ENCODE peak calls at places on chromosomes 11 and 22, in eight cellular contexts. S, T, F, E, D, L, Q and P are unnamed samples.

GRCh38 chr22:17974703-17975372 is 49.5 kb downstream of the MICAL3 start:
- DNase-seq in E (no peak), T (no peak), S (no peak), F (no peak), D (no peak), Q (no peak), L (peak), P (no peak)

GRCh38 chr11:80320765-80321164 is 879.9 kb upstream of the TENM4 start:
- DNase-seq in L (no peak), F (no peak), Q (no peak), S (no peak), T (no peak), E (no peak), D (no peak), P (no peak)

GRCh38 chr11:34567733-34568132 is 53.2 kb upstream of the EHF start:
- DNase-seq in L (no peak), Q (no peak), E (no peak), D (no peak), S (no peak), F (no peak), T (no peak), P (no peak)

GRCh38 chr22:45804986-45805325 is 133.3 kb downstream of the ATXN10 start:
- DNase-seq in L (no peak), E (peak), T (no peak), D (no peak), S (no peak), F (no peak), Q (no peak), P (peak)

GRCh38 chr11:74671520-74672196 is 59.6 kb downstream of the CHRDL2 start:
- DNase-seq in D (no peak), L (no peak), E (peak), T (no peak), Q (no peak), S (no peak), F (no peak), P (peak)

GRCh38 chr22:27424319-27424718 is 377.2 kb downstream of the MN1 start:
- DNase-seq in T (no peak), S (no peak), D (no peak), L (no peak), Q (no peak), F (no peak), E (peak), P (peak)

GRCh38 chr22:27999876-28000275 is 80.8 kb upstream of the PITPNB start:
- DNase-seq in E (no peak), T (no peak), F (no peak), S (no peak), L (peak), Q (no peak), D (no peak), P (no peak)

GRCh38 chr11:6602096-6602940 is 1.1 kb downstream of the RRP8 start:
- DNase-seq in Q (no peak), F (peak), S (no peak), L (no peak), T (no peak), E (peak), D (peak), P (no peak)

GRCh38 chr11:67389477-67389876 is 2.3 kb upstream of the RAD9A start:
- DNase-seq in Q (no peak), D (peak), T (no peak), S (no peak), E (peak), L (peak), F (no peak), P (no peak)

GRCh38 chr11:124882339-124883071 is 15.2 kb downstream of the ROBO4 start:
- DNase-seq in F (no peak), D (no peak), T (no peak), E (no peak), L (peak), Q (no peak), S (no peak), P (peak)

GRCh38 chr11:133864756-133865155 is 19.4 kb upstream of the SPATA19 start:
- DNase-seq in Q (no peak), E (no peak), F (no peak), T (no peak), S (no peak), D (no peak), L (peak), P (no peak)

GRCh38 chr22:26656896-26657851 is at the start of gene MIAT:
- DNase-seq in Q (peak), D (peak), S (peak), T (no peak), E (peak), F (no peak), L (no peak), P (peak)

GRCh38 chr22:23847991-23848864 is 9.4 kb upstream of the DERL3 start:
- DNase-seq in Q (no peak), T (no peak), S (peak), E (no peak), D (peak), F (no peak), L (no peak), P (no peak)

GRCh38 chr11:41789376-41789775 is 329.9 kb upstream of the LRRC4C start:
- DNase-seq in E (no peak), S (no peak), F (no peak), L (no peak), D (no peak), Q (no peak), T (no peak), P (no peak)

GRCh38 chr11:9850224-9850895 is 186.5 kb downstream of the SWAP70 start:
- DNase-seq in Q (no peak), L (no peak), S (no peak), T (no peak), F (no peak), D (no peak), E (peak), P (no peak)

GRCh38 chr22:32106930-32107329 is 52.2 kb downstream of the C22orf42 start:
- DNase-seq in S (no peak), Q (no peak), D (peak), L (no peak), E (peak), F (no peak), T (no peak), P (peak)

GRCh38 chr11:62881579-62882427 is 1.1 kb downstream of the SLC3A2 start:
- DNase-seq in D (peak), T (peak), L (peak), Q (peak), E (peak), F (peak), S (peak), P (peak)

GRCh38 chr22:32309585-32310251 is 47.9 kb upstream of the RFPL3 start:
- DNase-seq in F (no peak), T (no peak), S (no peak), E (no peak), D (no peak), Q (no peak), L (no peak), P (no peak)

GRCh38 chr11:67301313-67301921 is 1.9 kb upstream of the SSH3 start:
- DNase-seq in D (no peak), Q (no peak), E (no peak), L (no peak), F (peak), S (peak), T (no peak), P (no peak)

DNA sequence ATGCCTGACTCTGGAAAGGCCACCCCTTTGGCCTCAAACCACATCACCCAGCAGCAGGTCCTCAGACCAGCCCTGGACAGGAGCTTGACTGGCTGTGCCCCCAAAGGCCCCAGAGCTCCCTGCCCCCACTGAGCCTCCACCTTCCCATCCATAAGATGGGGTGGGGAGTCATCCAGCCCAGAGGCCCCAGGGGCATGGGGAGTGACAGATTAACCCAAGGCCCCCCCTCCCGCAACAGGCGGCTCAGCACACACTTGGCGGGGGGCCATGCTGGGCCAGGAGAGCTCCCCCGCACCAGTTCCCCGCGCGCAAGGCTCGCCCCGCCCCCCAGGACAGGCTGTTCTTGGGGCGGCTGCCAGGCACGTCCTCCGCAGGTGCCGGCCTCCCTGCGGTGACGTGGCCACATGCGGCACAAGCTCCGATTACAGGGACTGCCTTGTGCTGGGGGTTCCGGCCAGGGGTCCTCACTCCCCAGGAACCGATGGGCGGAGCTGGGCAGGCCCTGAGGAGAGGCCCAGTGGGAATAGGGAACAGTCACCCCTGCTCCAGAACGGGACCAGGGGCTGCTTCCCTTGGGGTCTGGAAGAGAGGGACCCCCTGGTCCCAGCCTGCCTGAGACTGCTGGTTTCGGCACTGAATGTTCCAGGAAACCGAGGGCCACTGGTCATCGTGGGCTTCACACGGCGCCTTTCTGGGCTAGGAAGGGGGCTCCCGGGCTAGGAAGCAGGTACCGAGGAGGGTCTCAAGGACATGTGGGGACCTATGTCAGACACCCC is 5.1 kb upstream of the CDKN1C start:
- DNase-seq in E (no peak), Q (no peak), S (peak), D (peak), L (peak), T (no peak), F (peak), P (peak)
- H3K27ac ChIP-seq in E (no peak), Q (no peak), S (no peak), D (no peak), L (no peak), T (no peak), F (peak), P (no peak)

GRCh38 chr11:1293619-1294015 is 15.8 kb downstream of the TOLLIP start:
- DNase-seq in D (no peak), L (peak), T (no peak), E (peak), F (no peak), Q (no peak), S (peak), P (no peak)

GRCh38 chr11:1295591-1295990 is 13.8 kb downstream of the TOLLIP start:
- DNase-seq in D (no peak), S (no peak), L (peak), Q (no peak), E (no peak), T (no peak), F (peak), P (no peak)

GRCh38 chr11:1297011-1297575 is 12.3 kb downstream of the TOLLIP start:
- DNase-seq in E (no peak), T (no peak), Q (no peak), S (no peak), L (peak), D (no peak), F (no peak), P (no peak)

GRCh38 chr11:1296287-1296686 is 13.1 kb downstream of the TOLLIP start:
- DNase-seq in T (no peak), F (peak), S (no peak), Q (no peak), L (no peak), E (no peak), D (no peak), P (no peak)

GRCh38 chr11:1295086-1295485 is 14.3 kb downstream of the TOLLIP start:
- DNase-seq in Q (no peak), S (peak), E (no peak), D (no peak), L (peak), T (no peak), F (peak), P (no peak)
- H3K27ac ChIP-seq in Q (no peak), S (no peak), E (no peak), D (no peak), L (no peak), T (no peak), F (no peak), P (no peak)

GRCh38 chr11:119461250-119461963 is 38.4 kb upstream of the THY1 start:
- DNase-seq in S (no peak), F (no peak), D (no peak), T (no peak), L (no peak), Q (no peak), E (peak), P (no peak)
- H3K27ac ChIP-seq in S (no peak), F (peak), D (no peak), T (no peak), L (no peak), Q (no peak), E (peak), P (peak)

GRCh38 chr22:37226087-37226486 is 13.8 kb upstream of the SSTR3 start:
- DNase-seq in L (no peak), D (no peak), S (no peak), E (no peak), Q (no peak), T (no peak), F (no peak), P (no peak)
- H3K27ac ChIP-seq in L (no peak), D (no peak), S (no peak), E (no peak), Q (no peak), T (no peak), F (no peak), P (no peak)

DNA sequence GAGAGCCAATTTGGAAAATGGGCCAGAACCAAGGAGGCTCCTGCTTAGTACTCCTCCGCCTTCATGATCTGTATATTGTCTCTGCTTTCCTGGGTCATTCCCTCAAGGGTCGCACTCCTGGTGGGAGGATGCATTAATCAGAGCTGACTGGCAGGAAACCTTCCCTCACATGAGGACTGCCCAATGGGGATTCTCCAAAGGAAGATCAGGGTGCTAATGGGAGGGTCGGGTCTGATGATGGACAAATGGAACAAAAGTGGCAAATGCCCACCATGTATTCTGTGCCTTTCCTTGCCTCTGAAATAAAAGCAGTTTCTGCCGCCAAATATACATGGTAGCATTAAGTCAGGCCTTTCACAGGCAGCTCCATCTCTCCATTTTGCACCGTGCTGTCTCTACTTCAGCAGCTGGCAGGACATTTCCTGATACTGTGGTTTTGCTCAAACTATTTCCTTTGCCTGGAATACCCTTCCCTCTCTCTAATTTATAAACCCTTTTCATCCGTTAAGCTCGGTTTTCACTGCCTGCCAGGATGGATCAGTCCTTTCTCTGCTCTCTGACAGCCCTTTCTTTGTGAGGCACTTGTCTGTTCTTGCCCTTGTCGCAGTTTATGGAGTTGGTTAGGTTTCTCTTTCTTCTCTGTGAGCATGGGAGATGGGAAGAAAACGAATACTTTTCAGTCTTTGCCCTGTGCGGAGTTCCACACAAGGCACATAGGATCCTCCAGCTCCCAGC is 13.5 kb downstream of the SREBF2 start:
- DNase-seq in L (no peak), E (no peak), Q (no peak), S (no peak), T (no peak), D (no peak), F (no peak), P (no peak)
- H3K27ac ChIP-seq in L (no peak), E (no peak), Q (no peak), S (no peak), T (no peak), D (peak), F (no peak), P (no peak)